ENCODE peak calls at places on chromosomes 7 and 10, in five cellular contexts. C is SK-N-SH, X is fibroblast of lung, V is psoas muscle, G is AG04449. H is an unnamed sample.
A peak's percentile ranks its signal among the peaks of the same experiment; 100 is the strongest.

GRCh38 chr10:80411267-80411668 is 2.9 kb downstream of the PRXL2A start:
- DNase-seq in C (peak; percentile 49), X (no peak), V (peak; percentile 28), G (no peak), H (no peak)

GRCh38 chr7:71131256-71131752 is 640 bp upstream of the GALNT17 start:
- DNase-seq in C (peak; percentile 69), X (peak; percentile 44), V (peak; percentile 46), G (no peak), H (no peak)

GRCh38 chr7:150876817-150877526 is 24.7 kb downstream of the AOC1 start:
- DNase-seq in C (peak; percentile 91), X (peak; percentile 68), V (no peak), G (no peak), H (peak; percentile 18)

GRCh38 chr10:113216068-113216467 is 266.0 kb downstream of the TCF7L2 start:
- DNase-seq in C (no peak), X (no peak), V (no peak), G (no peak), H (no peak)

GRCh38 chr10:58886390-58886789 is 290.1 kb upstream of the PHYHIPL start:
- DNase-seq in C (no peak), X (no peak), V (no peak), G (no peak), H (no peak)

GRCh38 chr10:49161411-49161997 is 26.7 kb downstream of the TMEM273 start:
- DNase-seq in C (no peak), X (peak; percentile 66), V (no peak), G (no peak), H (no peak)

GRCh38 chr10:14953452-14954000 is 370 bp downstream of the DCLRE1C start:
- DNase-seq in C (peak; percentile 76), X (peak; percentile 73), V (peak; percentile 57), G (no peak), H (no peak)

GRCh38 chr7:118129037-118129436 is 54.9 kb upstream of the LSM8 start:
- DNase-seq in C (no peak), X (no peak), V (no peak), G (no peak), H (no peak)

GRCh38 chr10:15797346-15797745 is 63.0 kb downstream of the MINDY3 start:
- DNase-seq in C (no peak), X (no peak), V (no peak), G (no peak), H (no peak)

GRCh38 chr7:50552921-50553320 is 12.3 kb downstream of the DDC start:
- DNase-seq in C (no peak), X (peak; percentile 53), V (no peak), G (no peak), H (no peak)

GRCh38 chr7:73811760-73812168 is 19.0 kb upstream of the CLDN4 start:
- DNase-seq in C (peak; percentile 87), X (peak; percentile 40), V (peak; percentile 61), G (no peak), H (no peak)

GRCh38 chr10:78944658-78945333 is 124.0 kb upstream of the ZMIZ1 start:
- DNase-seq in C (no peak), X (peak; percentile 98), V (peak; percentile 51), G (peak; percentile 88), H (peak; percentile 52)

GRCh38 chr7:55206235-55207029 is 158.7 kb upstream of the LANCL2 start:
- DNase-seq in C (no peak), X (peak; percentile 61), V (no peak), G (no peak), H (no peak)

GRCh38 chr10:110764793-110765512 is 106.8 kb upstream of the PDCD4 start:
- DNase-seq in C (no peak), X (no peak), V (no peak), G (no peak), H (no peak)

GRCh38 chr7:29977926-29978652 is 11.5 kb downstream of the SCRN1 start:
- DNase-seq in C (no peak), X (no peak), V (no peak), G (no peak), H (no peak)

GRCh38 chr10:17645591-17646345 is 1.8 kb downstream of the STAM start:
- DNase-seq in C (no peak), X (no peak), V (no peak), G (no peak), H (no peak)

GRCh38 chr10:14560794-14561765 is 213.6 kb downstream of the FAM107B start:
- DNase-seq in C (no peak), X (no peak), V (no peak), G (no peak), H (no peak)

GRCh38 chr10:78863121-78863520 is 205.6 kb upstream of the ZMIZ1 start:
- DNase-seq in C (peak; percentile 62), X (no peak), V (no peak), G (no peak), H (no peak)

GRCh38 chr10:122567056-122567660 is 6.6 kb downstream of the DMBT1 start:
- DNase-seq in C (peak; percentile 16), X (no peak), V (no peak), G (no peak), H (no peak)

GRCh38 chr10:110487411-110488123 is 10.1 kb upstream of the DUSP5 start:
- DNase-seq in C (no peak), X (no peak), V (no peak), G (no peak), H (no peak)

GRCh38 chr10:58512470-58513188 is at the start of gene BICC1:
- DNase-seq in C (peak; percentile 93), X (peak; percentile 69), V (peak; percentile 61), G (no peak), H (no peak)

GRCh38 chr7:39415091-39415820 is 150.9 kb upstream of the YAE1 start:
- DNase-seq in C (no peak), X (no peak), V (no peak), G (no peak), H (no peak)

GRCh38 chr7:151017953-151018420 is 6.3 kb downstream of the ATG9B start:
- DNase-seq in C (peak; percentile 98), X (peak; percentile 32), V (peak; percentile 69), G (no peak), H (no peak)

GRCh38 chr10:120282421-120282820 is 174.6 kb upstream of the PLPP4 start:
- DNase-seq in C (no peak), X (no peak), V (no peak), G (no peak), H (no peak)

GRCh38 chr10:82874671-82875070 is 999.7 kb downstream of the NRG3 start:
- DNase-seq in C (no peak), X (peak; percentile 53), V (no peak), G (no peak), H (no peak)

GRCh38 chr7:32336726-32337125 is 153.5 kb downstream of the LSM5 start:
- DNase-seq in C (no peak), X (no peak), V (no peak), G (no peak), H (no peak)

GRCh38 chr10:116536810-116537209 is 8.9 kb upstream of the PNLIP start:
- DNase-seq in C (no peak), X (no peak), V (no peak), G (no peak), H (peak; percentile 32)

GRCh38 chr7:37411444-37412034 is 37.1 kb downstream of the ELMO1 start:
- DNase-seq in C (no peak), X (no peak), V (no peak), G (no peak), H (no peak)

GRCh38 chr7:103127006-103127405 is 21.9 kb downstream of the NAPEPLD start:
- DNase-seq in C (no peak), X (no peak), V (no peak), G (no peak), H (no peak)

GRCh38 chr10:57657164-57657765 is 610.4 kb downstream of the IPMK start:
- DNase-seq in C (peak; percentile 47), X (peak; percentile 33), V (peak; percentile 12), G (no peak), H (peak; percentile 7)

GRCh38 chr10:112369495-112370423 is 4.2 kb upstream of the ACSL5 start:
- DNase-seq in C (no peak), X (no peak), V (no peak), G (no peak), H (no peak)

GRCh38 chr10:23514321-23514720 is 75.4 kb downstream of the OTUD1 start:
- DNase-seq in C (no peak), X (no peak), V (no peak), G (no peak), H (no peak)

GRCh38 chr10:9957352-9957751 is 1060.3 kb upstream of the CELF2 start:
- DNase-seq in C (no peak), X (peak; percentile 93), V (no peak), G (peak; percentile 5), H (peak; percentile 5)

GRCh38 chr7:78370931-78371330 is 572.4 kb downstream of the PHTF2 start:
- DNase-seq in C (no peak), X (no peak), V (no peak), G (no peak), H (no peak)
- TF ChIP-seq CTCF in C (no peak), X (no peak), V (no peak), G (no peak), H (no peak)

GRCh38 chr7:44508328-44508990 is 18.0 kb upstream of the NUDCD3 start:
- DNase-seq in C (no peak), X (no peak), V (no peak), G (no peak), H (no peak)
- TF ChIP-seq CTCF in C (no peak), X (no peak), V (no peak), G (no peak), H (no peak)

GRCh38 chr7:107048783-107049418 is 4.4 kb downstream of the PRKAR2B start:
- DNase-seq in C (no peak), X (no peak), V (no peak), G (no peak), H (no peak)
- TF ChIP-seq CTCF in C (no peak), X (no peak), V (no peak), G (no peak), H (no peak)

GRCh38 chr10:5090551-5090950 is 3.7 kb upstream of the AKR1C3 start:
- DNase-seq in C (no peak), X (no peak), V (no peak), G (no peak), H (no peak)

GRCh38 chr10:5091196-5091595 is 3.0 kb upstream of the AKR1C3 start:
- DNase-seq in C (no peak), X (no peak), V (no peak), G (no peak), H (no peak)

GRCh38 chr10:5092375-5092774 is 1.8 kb upstream of the AKR1C3 start:
- DNase-seq in C (no peak), X (no peak), V (no peak), G (no peak), H (no peak)

GRCh38 chr10:5088703-5089261 is 5.4 kb upstream of the AKR1C3 start:
- DNase-seq in C (no peak), X (no peak), V (no peak), G (no peak), H (no peak)

DNA sequence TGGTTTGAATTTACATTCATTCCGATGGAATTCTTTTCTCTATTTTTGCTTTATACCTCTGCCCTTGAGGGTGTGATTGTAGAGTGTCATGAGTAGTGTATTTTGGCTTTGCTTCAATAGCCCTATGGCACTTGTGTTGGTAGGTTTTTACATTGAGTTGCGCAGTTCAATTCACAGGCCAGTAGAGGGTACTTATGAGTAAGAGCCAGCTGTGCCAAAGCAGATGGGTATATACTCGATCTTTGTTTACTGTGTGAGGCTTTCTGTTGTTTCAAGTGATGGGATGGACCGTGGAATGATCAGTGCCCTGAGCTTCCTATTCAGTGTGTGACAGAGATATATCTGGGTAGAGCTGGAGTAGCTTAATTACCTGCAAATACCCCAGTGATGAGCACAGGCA is 4.3 kb upstream of the AKR1C3 start:
- DNase-seq in C (no peak), X (peak; percentile 14), V (no peak), G (no peak), H (no peak)
- TF ChIP-seq CTCF in C (peak; percentile 22), X (peak; percentile 35), V (no peak), G (peak; percentile 22), H (peak; percentile 30)

H was measured in kidney epithelial cell.